ENCODE peak calls at places on chromosome 7, in eight cellular contexts. K is ovary, Z is OCI-LY7, Y is neural crest cell, R is hepatocyte, S is transverse colon, G is epithelial cell of esophagus, H is suprapubic skin. J is an unnamed sample.

GRCh38 chr7:37251222-37251621 is 197.4 kb downstream of the ELMO1 start:
- DNase-seq in K (no peak), Z (no peak), Y (no peak), R (no peak), S (no peak), G (no peak), H (no peak), J (no peak)

GRCh38 chr7:30389793-30390192 is 88.8 kb downstream of the NOD1 start:
- DNase-seq in K (no peak), Z (no peak), Y (no peak), R (no peak), S (no peak), G (no peak), H (no peak), J (no peak)

GRCh38 chr7:75885011-75885410 is 6.2 kb downstream of the RHBDD2 start:
- DNase-seq in K (no peak), Z (no peak), Y (no peak), R (no peak), S (no peak), G (no peak), H (no peak), J (no peak)

GRCh38 chr7:93551063-93551895 is 23.2 kb downstream of the CALCR start:
- DNase-seq in K (no peak), Z (peak), Y (no peak), R (peak), S (no peak), G (peak), H (no peak), J (no peak)

GRCh38 chr7:46133076-46133475 is 212.0 kb upstream of the IGFBP3 start:
- DNase-seq in K (no peak), Z (no peak), Y (no peak), R (no peak), S (no peak), G (no peak), H (no peak), J (no peak)

GRCh38 chr7:86939197-86939814 is 120.1 kb downstream of the ELAPOR2 start:
- DNase-seq in K (no peak), Z (peak), Y (peak), R (peak), S (peak), G (peak), H (no peak), J (peak)

GRCh38 chr7:147136369-147136768 is 1019.8 kb downstream of the CNTNAP2 start:
- DNase-seq in K (no peak), Z (no peak), Y (no peak), R (no peak), S (no peak), G (no peak), H (no peak), J (no peak)

GRCh38 chr7:107684947-107685463 is 24.4 kb downstream of the SLC26A4 start:
- DNase-seq in K (no peak), Z (no peak), Y (no peak), R (no peak), S (no peak), G (no peak), H (no peak), J (no peak)

GRCh38 chr7:106590209-106590816 is 70.6 kb downstream of the CCDC71L start:
- DNase-seq in K (no peak), Z (no peak), Y (no peak), R (no peak), S (no peak), G (no peak), H (no peak), J (no peak)

GRCh38 chr7:99740573-99741437 is 5.8 kb upstream of the CYP3A7 start:
- DNase-seq in K (no peak), Z (no peak), Y (no peak), R (peak), S (no peak), G (peak), H (no peak), J (no peak)

GRCh38 chr7:1447551-1448244 is 11.6 kb downstream of the MICALL2 start:
- DNase-seq in K (no peak), Z (no peak), Y (no peak), R (no peak), S (no peak), G (no peak), H (no peak), J (no peak)

GRCh38 chr7:1647961-1648631 is 22.0 kb upstream of the ELFN1 start:
- DNase-seq in K (no peak), Z (no peak), Y (no peak), R (no peak), S (no peak), G (no peak), H (no peak), J (no peak)

GRCh38 chr7:30169585-30169978 is 34.8 kb downstream of the MTURN start:
- DNase-seq in K (no peak), Z (no peak), Y (no peak), R (no peak), S (no peak), G (no peak), H (no peak), J (no peak)

GRCh38 chr7:157521061-157521731 is 184.4 kb downstream of the DNAJB6 start:
- DNase-seq in K (peak), Z (no peak), Y (no peak), R (no peak), S (no peak), G (no peak), H (peak), J (no peak)

GRCh38 chr7:67788689-67789088 is 792.1 kb downstream of the TYW1 start:
- DNase-seq in K (no peak), Z (no peak), Y (peak), R (peak), S (no peak), G (no peak), H (no peak), J (no peak)
- TF ChIP-seq CTCF in K (no peak), Z (peak), Y (peak), R (peak), S (no peak), G (no peak), H (no peak), J (no peak)

GRCh38 chr7:151057989-151058765 is 480 bp upstream of the CDK5 start:
- DNase-seq in K (peak), Z (peak), Y (peak), R (peak), S (peak), G (peak), H (peak), J (peak)

GRCh38 chr7:151060113-151060415 is 675 bp downstream of the SLC4A2 start:
- DNase-seq in K (no peak), Z (no peak), Y (no peak), R (no peak), S (no peak), G (no peak), H (no peak), J (no peak)

GRCh38 chr7:151060416-151061234 is 1.2 kb downstream of the SLC4A2 start:
- DNase-seq in K (peak), Z (peak), Y (no peak), R (peak), S (peak), G (peak), H (no peak), J (no peak)

GRCh38 chr7:151058766-151059361 is 525 bp upstream of the SLC4A2 start:
- DNase-seq in K (no peak), Z (peak), Y (no peak), R (peak), S (no peak), G (peak), H (no peak), J (no peak)

DNA sequence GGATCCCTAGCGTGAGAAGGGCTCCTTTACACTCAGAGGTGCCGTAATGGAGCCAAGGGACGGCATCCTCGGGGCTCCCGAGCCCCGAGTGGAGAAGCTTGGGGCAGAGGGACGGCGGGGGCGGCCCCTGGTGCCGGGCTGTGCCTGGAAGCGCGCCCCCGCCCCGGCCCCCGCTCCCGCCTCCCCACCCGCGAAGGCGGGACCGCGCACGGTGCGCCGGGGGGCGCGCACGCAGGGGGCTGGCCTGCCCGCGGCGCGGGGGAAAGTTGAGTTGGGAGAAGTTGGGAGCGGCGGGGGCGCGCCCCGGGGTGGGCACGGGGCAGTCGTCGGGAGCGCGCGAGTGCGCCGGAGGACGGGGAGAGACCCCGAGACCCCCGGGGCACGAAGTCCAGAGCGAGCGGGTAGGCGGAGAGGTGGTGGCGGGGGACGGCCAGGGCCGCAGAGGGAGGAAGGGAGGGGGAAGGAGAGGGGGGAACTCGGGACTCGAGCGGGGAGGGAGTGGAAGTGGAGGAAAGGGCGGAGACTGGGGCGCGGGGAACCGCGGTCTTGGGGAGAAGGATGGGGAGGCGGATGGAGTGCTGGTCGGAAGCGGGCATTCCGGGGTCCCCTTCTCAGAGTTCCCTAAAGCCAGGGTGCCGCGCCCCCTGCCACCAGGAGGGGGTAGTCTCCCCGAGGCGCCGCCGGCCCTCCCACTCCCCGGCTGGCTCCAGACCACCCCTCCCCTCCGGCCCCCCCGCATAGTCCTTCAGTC is at the start of gene SLC4A2:
- DNase-seq in K (peak), Z (peak), Y (peak), R (peak), S (peak), G (peak), H (peak), J (peak)
- TF ChIP-seq CTCF in K (peak), Z (peak), Y (peak), R (peak), S (peak), G (peak), H (no peak), J (peak)

GRCh38 chr7:159030490-159031134 is 114.1 kb downstream of the VIPR2 start:
- DNase-seq in K (peak), Z (no peak), Y (peak), R (peak), S (peak), G (no peak), H (peak), J (no peak)
- TF ChIP-seq CTCF in K (peak), Z (no peak), Y (peak), R (peak), S (peak), G (no peak), H (no peak), J (no peak)

GRCh38 chr7:48876087-48876486 is 48.3 kb upstream of the CDC14C start:
- DNase-seq in K (no peak), Z (peak), Y (no peak), R (no peak), S (no peak), G (no peak), H (no peak), J (no peak)
- TF ChIP-seq CTCF in K (no peak), Z (peak), Y (no peak), R (no peak), S (no peak), G (no peak), H (no peak), J (no peak)

GRCh38 chr7:128166603-128167315 is 74.3 kb upstream of the LEP start:
- DNase-seq in K (peak), Z (no peak), Y (no peak), R (peak), S (no peak), G (peak), H (no peak), J (no peak)
- TF ChIP-seq CTCF in K (no peak), Z (no peak), Y (no peak), R (no peak), S (no peak), G (no peak), H (no peak), J (no peak)

GRCh38 chr7:38451840-38452239 is 178.4 kb upstream of the TARP start:
- DNase-seq in K (no peak), Z (no peak), Y (no peak), R (peak), S (no peak), G (peak), H (no peak), J (no peak)
- TF ChIP-seq CTCF in K (no peak), Z (peak), Y (peak), R (peak), S (no peak), G (no peak), H (no peak), J (no peak)

GRCh38 chr7:21426958-21427860 is 674 bp upstream of the SP4 start:
- DNase-seq in K (peak), Z (peak), Y (peak), R (peak), S (peak), G (peak), H (peak), J (peak)
- TF ChIP-seq CTCF in K (peak), Z (peak), Y (peak), R (no peak), S (peak), G (no peak), H (no peak), J (no peak)

DNA sequence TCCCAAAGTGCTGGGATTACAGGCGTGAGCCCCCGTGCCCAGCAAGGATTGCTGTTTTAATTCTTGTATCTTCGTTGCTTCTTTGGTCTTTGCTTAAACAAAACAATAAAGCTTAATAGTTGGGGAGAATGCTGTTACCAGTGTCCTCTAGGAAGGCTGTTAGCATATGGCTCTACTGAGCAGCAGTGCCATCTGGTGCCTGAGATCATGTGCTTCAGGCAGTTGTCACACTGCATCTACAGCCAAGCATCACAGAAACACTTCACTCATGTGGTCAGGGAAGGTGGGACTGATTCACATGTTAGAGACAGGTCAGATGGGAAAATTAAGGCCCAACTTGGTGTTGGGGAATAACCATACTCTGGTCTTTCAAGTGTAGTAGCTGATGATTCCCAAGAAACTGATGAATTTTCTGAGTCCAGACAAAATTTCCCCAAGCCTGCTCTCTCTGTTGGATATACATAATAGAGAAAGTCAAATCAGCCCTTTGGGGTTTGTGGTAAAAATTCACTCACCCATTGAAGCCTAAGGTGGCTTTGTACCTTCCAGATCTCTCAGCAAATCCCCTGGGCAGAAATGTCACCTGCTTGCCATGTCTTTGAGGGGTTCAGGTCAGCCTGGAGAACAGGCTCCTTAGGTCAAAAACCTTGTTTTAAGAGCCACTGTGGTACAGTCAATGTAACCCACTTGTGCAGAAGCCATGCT is 28.4 kb downstream of the UBE2D4 start:
- DNase-seq in K (no peak), Z (peak), Y (peak), R (peak), S (peak), G (peak), H (no peak), J (no peak)
- TF ChIP-seq CTCF in K (no peak), Z (peak), Y (peak), R (peak), S (peak), G (peak), H (no peak), J (peak)

GRCh38 chr7:153886506-153887391 is 165.4 kb upstream of the DPP6 start:
- DNase-seq in K (no peak), Z (no peak), Y (no peak), R (peak), S (no peak), G (no peak), H (no peak), J (no peak)
- TF ChIP-seq CTCF in K (no peak), Z (no peak), Y (no peak), R (no peak), S (no peak), G (no peak), H (no peak), J (no peak)

GRCh38 chr7:20779041-20779440 is 7.6 kb downstream of the SP8 start:
- DNase-seq in K (no peak), Z (no peak), Y (no peak), R (no peak), S (no peak), G (no peak), H (no peak), J (no peak)

GRCh38 chr7:20777377-20778062 is 9.2 kb downstream of the SP8 start:
- DNase-seq in K (no peak), Z (no peak), Y (no peak), R (no peak), S (no peak), G (no peak), H (no peak), J (no peak)

GRCh38 chr7:20776214-20776875 is 10.3 kb downstream of the SP8 start:
- DNase-seq in K (no peak), Z (no peak), Y (no peak), R (no peak), S (no peak), G (no peak), H (no peak), J (no peak)

GRCh38 chr7:20778063-20778721 is 8.5 kb downstream of the SP8 start:
- DNase-seq in K (no peak), Z (no peak), Y (peak), R (peak), S (peak), G (peak), H (no peak), J (peak)

DNA sequence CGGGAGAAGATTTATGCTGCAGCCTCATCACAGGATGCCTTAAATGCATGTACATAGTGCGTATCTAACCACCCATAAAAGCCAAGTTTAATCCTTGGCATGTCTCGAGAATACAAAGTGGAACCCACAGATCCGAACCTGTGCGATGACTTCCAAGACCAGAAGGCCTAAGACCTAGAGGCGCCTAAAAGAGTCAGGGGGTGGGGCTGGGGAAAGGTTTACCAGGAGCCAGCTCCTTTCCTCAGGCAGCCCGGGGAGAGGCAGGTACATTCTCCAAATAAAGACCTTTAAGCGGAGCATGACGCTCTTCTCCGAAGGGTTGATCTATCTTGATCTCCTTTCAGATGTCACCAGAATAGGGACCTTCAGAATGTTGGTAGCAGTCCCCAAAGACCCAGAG is 9.7 kb downstream of the SP8 start:
- DNase-seq in K (no peak), Z (no peak), Y (no peak), R (no peak), S (no peak), G (no peak), H (no peak), J (no peak)
- TF ChIP-seq CTCF in K (no peak), Z (no peak), Y (no peak), R (no peak), S (no peak), G (no peak), H (no peak), J (no peak)

J was measured in GM06990.